ENCODE peak calls at places on chromosome 9, in four cellular contexts. One of them, this sample, is unnamed.

GRCh38 chr9:19922476-19923118 is 133.8 kb upstream of the SLC24A2 start:
- DNase-seq in upper lobe of left lung: no peak
- DNase-seq in neuronal stem cell: peak; percentile 54
- DNase-seq in activated naive CD4-positive, alpha-beta T cell treated with anti-CD3 and anti-CD28 coated beads, Interleukin-2, amount 10 ng/mL, durations not matched to agents 7 days and 5 days: no peak
- DNase-seq in this sample: peak; percentile 13

GRCh38 chr9:27856748-27857147 is 283.5 kb upstream of the C9orf72 start:
- DNase-seq in neuronal stem cell: no peak
- DNase-seq in upper lobe of left lung: no peak
- DNase-seq in activated naive CD4-positive, alpha-beta T cell treated with anti-CD3 and anti-CD28 coated beads, Interleukin-2, amount 10 ng/mL, durations not matched to agents 7 days and 5 days: no peak
- DNase-seq in this sample: no peak

GRCh38 chr9:36450110-36450732 is 50.2 kb upstream of the RNF38 start:
- DNase-seq in upper lobe of left lung: no peak
- DNase-seq in neuronal stem cell: peak; percentile 14
- DNase-seq in activated naive CD4-positive, alpha-beta T cell treated with anti-CD3 and anti-CD28 coated beads, Interleukin-2, amount 10 ng/mL, durations not matched to agents 7 days and 5 days: peak; percentile 45
- DNase-seq in this sample: peak; percentile 28

GRCh38 chr9:112086627-112087026 is 88.5 kb downstream of the SUSD1 start:
- DNase-seq in upper lobe of left lung: no peak
- DNase-seq in neuronal stem cell: no peak
- DNase-seq in activated naive CD4-positive, alpha-beta T cell treated with anti-CD3 and anti-CD28 coated beads, Interleukin-2, amount 10 ng/mL, durations not matched to agents 7 days and 5 days: no peak
- DNase-seq in this sample: no peak

GRCh38 chr9:129040113-129040643 is 3.8 kb downstream of the MIGA2 start:
- DNase-seq in upper lobe of left lung: no peak
- DNase-seq in neuronal stem cell: no peak
- DNase-seq in activated naive CD4-positive, alpha-beta T cell treated with anti-CD3 and anti-CD28 coated beads, Interleukin-2, amount 10 ng/mL, durations not matched to agents 7 days and 5 days: no peak
- DNase-seq in this sample: no peak

GRCh38 chr9:104028827-104029226 is 65.3 kb upstream of the SMC2 start:
- DNase-seq in neuronal stem cell: no peak
- DNase-seq in activated naive CD4-positive, alpha-beta T cell treated with anti-CD3 and anti-CD28 coated beads, Interleukin-2, amount 10 ng/mL, durations not matched to agents 7 days and 5 days: no peak
- DNase-seq in upper lobe of left lung: no peak
- DNase-seq in this sample: no peak

GRCh38 chr9:128683340-128684064 is 5.5 kb upstream of the SET start:
- DNase-seq in neuronal stem cell: peak; percentile 76
- DNase-seq in upper lobe of left lung: peak; percentile 78
- DNase-seq in activated naive CD4-positive, alpha-beta T cell treated with anti-CD3 and anti-CD28 coated beads, Interleukin-2, amount 10 ng/mL, durations not matched to agents 7 days and 5 days: peak; percentile 51
- DNase-seq in this sample: peak; percentile 50

GRCh38 chr9:120698766-120699165 is 15.5 kb downstream of the MEGF9 start:
- DNase-seq in upper lobe of left lung: no peak
- DNase-seq in activated naive CD4-positive, alpha-beta T cell treated with anti-CD3 and anti-CD28 coated beads, Interleukin-2, amount 10 ng/mL, durations not matched to agents 7 days and 5 days: no peak
- DNase-seq in neuronal stem cell: no peak
- DNase-seq in this sample: no peak

GRCh38 chr9:19840953-19841352 is 52.1 kb upstream of the SLC24A2 start:
- DNase-seq in activated naive CD4-positive, alpha-beta T cell treated with anti-CD3 and anti-CD28 coated beads, Interleukin-2, amount 10 ng/mL, durations not matched to agents 7 days and 5 days: no peak
- DNase-seq in neuronal stem cell: no peak
- DNase-seq in upper lobe of left lung: no peak
- DNase-seq in this sample: no peak

GRCh38 chr9:88954073-88954472 is 37.2 kb upstream of the S1PR3 start:
- DNase-seq in neuronal stem cell: no peak
- DNase-seq in activated naive CD4-positive, alpha-beta T cell treated with anti-CD3 and anti-CD28 coated beads, Interleukin-2, amount 10 ng/mL, durations not matched to agents 7 days and 5 days: no peak
- DNase-seq in upper lobe of left lung: no peak
- DNase-seq in this sample: peak; percentile 39

GRCh38 chr9:61665330-61665751 is 475.5 kb downstream of the SPATA31A7 start:
- DNase-seq in neuronal stem cell: no peak
- DNase-seq in activated naive CD4-positive, alpha-beta T cell treated with anti-CD3 and anti-CD28 coated beads, Interleukin-2, amount 10 ng/mL, durations not matched to agents 7 days and 5 days: no peak
- DNase-seq in upper lobe of left lung: no peak
- DNase-seq in this sample: no peak

GRCh38 chr9:72828281-72828731 is 124.5 kb downstream of the ALDH1A1 start:
- DNase-seq in activated naive CD4-positive, alpha-beta T cell treated with anti-CD3 and anti-CD28 coated beads, Interleukin-2, amount 10 ng/mL, durations not matched to agents 7 days and 5 days: no peak
- DNase-seq in neuronal stem cell: no peak
- DNase-seq in upper lobe of left lung: no peak
- DNase-seq in this sample: no peak

GRCh38 chr9:131254107-131254491 is 22.2 kb downstream of the FAM78A start:
- DNase-seq in neuronal stem cell: no peak
- DNase-seq in activated naive CD4-positive, alpha-beta T cell treated with anti-CD3 and anti-CD28 coated beads, Interleukin-2, amount 10 ng/mL, durations not matched to agents 7 days and 5 days: no peak
- DNase-seq in upper lobe of left lung: no peak
- DNase-seq in this sample: no peak

GRCh38 chr9:13524245-13524644 is 244.8 kb upstream of the MPDZ start:
- DNase-seq in upper lobe of left lung: no peak
- DNase-seq in activated naive CD4-positive, alpha-beta T cell treated with anti-CD3 and anti-CD28 coated beads, Interleukin-2, amount 10 ng/mL, durations not matched to agents 7 days and 5 days: no peak
- DNase-seq in neuronal stem cell: no peak
- DNase-seq in this sample: no peak

GRCh38 chr9:99896119-99896518 is 10.3 kb upstream of the STX17 start:
- DNase-seq in neuronal stem cell: no peak
- DNase-seq in upper lobe of left lung: peak; percentile 67
- DNase-seq in activated naive CD4-positive, alpha-beta T cell treated with anti-CD3 and anti-CD28 coated beads, Interleukin-2, amount 10 ng/mL, durations not matched to agents 7 days and 5 days: no peak
- DNase-seq in this sample: no peak

GRCh38 chr9:128383791-128384190 is 12.6 kb downstream of the URM1 start:
- DNase-seq in activated naive CD4-positive, alpha-beta T cell treated with anti-CD3 and anti-CD28 coated beads, Interleukin-2, amount 10 ng/mL, durations not matched to agents 7 days and 5 days: no peak
- DNase-seq in neuronal stem cell: no peak
- DNase-seq in upper lobe of left lung: no peak
- DNase-seq in this sample: no peak

GRCh38 chr9:86795861-86796497 is 151.3 kb downstream of the GAS1 start:
- DNase-seq in upper lobe of left lung: no peak
- DNase-seq in neuronal stem cell: no peak
- DNase-seq in activated naive CD4-positive, alpha-beta T cell treated with anti-CD3 and anti-CD28 coated beads, Interleukin-2, amount 10 ng/mL, durations not matched to agents 7 days and 5 days: no peak
- DNase-seq in this sample: no peak

GRCh38 chr9:96638606-96639364 is 16.3 kb downstream of the PRXL2C start:
- DNase-seq in neuronal stem cell: no peak
- DNase-seq in upper lobe of left lung: no peak
- DNase-seq in activated naive CD4-positive, alpha-beta T cell treated with anti-CD3 and anti-CD28 coated beads, Interleukin-2, amount 10 ng/mL, durations not matched to agents 7 days and 5 days: no peak
- DNase-seq in this sample: no peak

GRCh38 chr9:18710089-18710488 is 236.1 kb downstream of the ADAMTSL1 start:
- DNase-seq in neuronal stem cell: no peak
- DNase-seq in upper lobe of left lung: no peak
- DNase-seq in activated naive CD4-positive, alpha-beta T cell treated with anti-CD3 and anti-CD28 coated beads, Interleukin-2, amount 10 ng/mL, durations not matched to agents 7 days and 5 days: no peak
- DNase-seq in this sample: no peak

GRCh38 chr9:136854842-136855460 is 2.8 kb downstream of the MAMDC4 start:
- DNase-seq in neuronal stem cell: no peak
- DNase-seq in activated naive CD4-positive, alpha-beta T cell treated with anti-CD3 and anti-CD28 coated beads, Interleukin-2, amount 10 ng/mL, durations not matched to agents 7 days and 5 days: no peak
- DNase-seq in upper lobe of left lung: no peak
- DNase-seq in this sample: no peak

GRCh38 chr9:94156549-94157407 is 72.5 kb downstream of the PTPDC1 start:
- DNase-seq in activated naive CD4-positive, alpha-beta T cell treated with anti-CD3 and anti-CD28 coated beads, Interleukin-2, amount 10 ng/mL, durations not matched to agents 7 days and 5 days: no peak
- DNase-seq in neuronal stem cell: no peak
- DNase-seq in upper lobe of left lung: peak; percentile 86
- DNase-seq in this sample: no peak

GRCh38 chr9:72356019-72356653 is 8.9 kb downstream of the ZFAND5 start:
- DNase-seq in neuronal stem cell: no peak
- DNase-seq in activated naive CD4-positive, alpha-beta T cell treated with anti-CD3 and anti-CD28 coated beads, Interleukin-2, amount 10 ng/mL, durations not matched to agents 7 days and 5 days: no peak
- DNase-seq in upper lobe of left lung: no peak
- DNase-seq in this sample: no peak

GRCh38 chr9:132881826-132882225 is 3.1 kb downstream of the SPACA9 start:
- DNase-seq in neuronal stem cell: no peak
- DNase-seq in activated naive CD4-positive, alpha-beta T cell treated with anti-CD3 and anti-CD28 coated beads, Interleukin-2, amount 10 ng/mL, durations not matched to agents 7 days and 5 days: no peak
- DNase-seq in upper lobe of left lung: no peak
- DNase-seq in this sample: no peak

GRCh38 chr9:5532301-5532700 is 22.0 kb downstream of the PDCD1LG2 start:
- DNase-seq in neuronal stem cell: no peak
- DNase-seq in upper lobe of left lung: no peak
- DNase-seq in activated naive CD4-positive, alpha-beta T cell treated with anti-CD3 and anti-CD28 coated beads, Interleukin-2, amount 10 ng/mL, durations not matched to agents 7 days and 5 days: no peak
- DNase-seq in this sample: no peak

GRCh38 chr9:35661756-35662350 is 3.1 kb downstream of the ARHGEF39 start:
- DNase-seq in neuronal stem cell: no peak
- DNase-seq in activated naive CD4-positive, alpha-beta T cell treated with anti-CD3 and anti-CD28 coated beads, Interleukin-2, amount 10 ng/mL, durations not matched to agents 7 days and 5 days: peak; percentile 41
- DNase-seq in upper lobe of left lung: no peak
- DNase-seq in this sample: peak; percentile 44

GRCh38 chr9:129617167-129617566 is 3.7 kb downstream of the C9orf50 start:
- DNase-seq in neuronal stem cell: no peak
- DNase-seq in upper lobe of left lung: no peak
- DNase-seq in activated naive CD4-positive, alpha-beta T cell treated with anti-CD3 and anti-CD28 coated beads, Interleukin-2, amount 10 ng/mL, durations not matched to agents 7 days and 5 days: peak; percentile 55
- DNase-seq in this sample: no peak

GRCh38 chr9:111529787-111530186 is 4.8 kb downstream of the ZNF483 start:
- DNase-seq in activated naive CD4-positive, alpha-beta T cell treated with anti-CD3 and anti-CD28 coated beads, Interleukin-2, amount 10 ng/mL, durations not matched to agents 7 days and 5 days: no peak
- DNase-seq in upper lobe of left lung: no peak
- DNase-seq in neuronal stem cell: no peak
- DNase-seq in this sample: no peak

GRCh38 chr9:77899679-77900354 is 131.8 kb downstream of the GNAQ start:
- DNase-seq in activated naive CD4-positive, alpha-beta T cell treated with anti-CD3 and anti-CD28 coated beads, Interleukin-2, amount 10 ng/mL, durations not matched to agents 7 days and 5 days: no peak
- DNase-seq in upper lobe of left lung: no peak
- DNase-seq in neuronal stem cell: no peak
- DNase-seq in this sample: no peak

GRCh38 chr9:37255187-37255586 is 134.8 kb downstream of the ZCCHC7 start:
- DNase-seq in activated naive CD4-positive, alpha-beta T cell treated with anti-CD3 and anti-CD28 coated beads, Interleukin-2, amount 10 ng/mL, durations not matched to agents 7 days and 5 days: no peak
- DNase-seq in neuronal stem cell: no peak
- DNase-seq in upper lobe of left lung: no peak
- DNase-seq in this sample: no peak

GRCh38 chr9:94700445-94700844 is 26.1 kb upstream of the AOPEP start:
- DNase-seq in neuronal stem cell: no peak
- DNase-seq in activated naive CD4-positive, alpha-beta T cell treated with anti-CD3 and anti-CD28 coated beads, Interleukin-2, amount 10 ng/mL, durations not matched to agents 7 days and 5 days: no peak
- DNase-seq in upper lobe of left lung: no peak
- DNase-seq in this sample: no peak

GRCh38 chr9:127567119-127567897 is 44.8 kb upstream of the STXBP1 start:
- DNase-seq in upper lobe of left lung: peak; percentile 88
- DNase-seq in activated naive CD4-positive, alpha-beta T cell treated with anti-CD3 and anti-CD28 coated beads, Interleukin-2, amount 10 ng/mL, durations not matched to agents 7 days and 5 days: no peak
- DNase-seq in neuronal stem cell: no peak
- DNase-seq in this sample: no peak

GRCh38 chr9:100600511-100601079 is 22.7 kb downstream of the CAVIN4 start:
- DNase-seq in upper lobe of left lung: no peak
- DNase-seq in activated naive CD4-positive, alpha-beta T cell treated with anti-CD3 and anti-CD28 coated beads, Interleukin-2, amount 10 ng/mL, durations not matched to agents 7 days and 5 days: no peak
- DNase-seq in neuronal stem cell: no peak
- DNase-seq in this sample: no peak

GRCh38 chr9:89008346-89009048 is 17.2 kb downstream of the S1PR3 start:
- DNase-seq in activated naive CD4-positive, alpha-beta T cell treated with anti-CD3 and anti-CD28 coated beads, Interleukin-2, amount 10 ng/mL, durations not matched to agents 7 days and 5 days: no peak
- DNase-seq in neuronal stem cell: no peak
- DNase-seq in upper lobe of left lung: no peak
- DNase-seq in this sample: no peak

GRCh38 chr9:118059520-118060278 is 355.5 kb downstream of the TLR4 start:
- DNase-seq in upper lobe of left lung: peak; percentile 20
- DNase-seq in activated naive CD4-positive, alpha-beta T cell treated with anti-CD3 and anti-CD28 coated beads, Interleukin-2, amount 10 ng/mL, durations not matched to agents 7 days and 5 days: peak; percentile 46
- DNase-seq in neuronal stem cell: peak; percentile 62
- DNase-seq in this sample: peak; percentile 48